ENCODE peak calls at places on chromosomes 5 and 9, in four cellular contexts. H is HuH-7.5, F is HFFc6, A is pancreas. S is an unnamed sample.
A peak's percentile ranks its signal among the peaks of the same experiment; 100 is the strongest.

GRCh38 chr5:125044491-125045282 is 298.2 kb upstream of the ZNF608 start:
- DNase-seq in H (no peak), F (peak; percentile 9), A (no peak), S (no peak)

GRCh38 chr5:148992265-148992664 is 70.6 kb downstream of the SH3TC2 start:
- DNase-seq in H (no peak), A (no peak), F (no peak), S (no peak)

GRCh38 chr9:97372580-97372979 is 39.3 kb upstream of the TDRD7 start:
- DNase-seq in A (no peak), F (no peak), H (no peak), S (no peak)

GRCh38 chr5:117624226-117624625 is 1049.6 kb upstream of the SEMA6A start:
- DNase-seq in F (no peak), A (no peak), H (no peak), S (no peak)

GRCh38 chr5:151151793-151152192 is 5.8 kb downstream of the ANXA6 start:
- DNase-seq in H (no peak), F (peak; percentile 32), A (no peak), S (no peak)

GRCh38 chr9:98658965-98659364 is 49.8 kb downstream of the GABBR2 start:
- DNase-seq in H (no peak), F (peak; percentile 67), A (no peak), S (no peak)

GRCh38 chr9:83688921-83689320 is 18.8 kb downstream of the UBQLN1 start:
- DNase-seq in H (no peak), F (no peak), A (no peak), S (no peak)

GRCh38 chr9:113594484-113595299 is 131.2 kb downstream of the RGS3 start:
- DNase-seq in A (peak; percentile 65), F (no peak), H (no peak), S (no peak)

GRCh38 chr5:53691014-53691413 is 130.6 kb downstream of the NDUFS4 start:
- DNase-seq in F (no peak), A (no peak), H (no peak), S (no peak)

GRCh38 chr9:98785333-98785933 is 10.9 kb downstream of the ANKS6 start:
- DNase-seq in A (no peak), H (no peak), F (no peak), S (no peak)

GRCh38 chr9:38421498-38422211 is 2.6 kb downstream of the IGFBPL1 start:
- DNase-seq in H (no peak), A (no peak), F (no peak), S (no peak)

GRCh38 chr9:109253637-109254284 is 67.1 kb downstream of the EPB41L4B start:
- DNase-seq in H (no peak), F (peak; percentile 61), A (peak; percentile 61), S (no peak)

GRCh38 chr9:91643474-91644102 is 220.0 kb upstream of the NFIL3 start:
- DNase-seq in A (no peak), H (no peak), F (no peak), S (no peak)

GRCh38 chr5:164377746-164378145 is 872.3 kb downstream of the MAT2B start:
- DNase-seq in F (no peak), H (no peak), A (no peak), S (no peak)

GRCh38 chr5:98065261-98065909 is 708.1 kb upstream of the RGMB start:
- DNase-seq in A (no peak), F (peak; percentile 2), H (no peak), S (no peak)

GRCh38 chr5:180090098-180090768 is 18.7 kb upstream of the RNF130 start:
- DNase-seq in F (no peak), H (peak; percentile 57), A (peak; percentile 73), S (peak; percentile 82)

GRCh38 chr5:36079200-36079761 is 12.6 kb upstream of the UGT3A2 start:
- DNase-seq in F (peak; percentile 45), H (peak; percentile 74), A (peak; percentile 29), S (peak; percentile 33)

GRCh38 chr9:128420651-128421473 is at the start of gene CERCAM:
- DNase-seq in A (peak; percentile 63), F (no peak), H (peak; percentile 73), S (peak; percentile 13)

GRCh38 chr9:136569526-136570148 is 23.8 kb upstream of the NOTCH1 start:
- DNase-seq in H (no peak), A (no peak), F (no peak), S (no peak)

GRCh38 chr9:33130501-33130900 is 36.6 kb downstream of the B4GALT1 start:
- DNase-seq in H (no peak), A (no peak), F (no peak), S (no peak)

GRCh38 chr5:77957931-77958476 is 181.9 kb upstream of the TBCA start:
- DNase-seq in H (no peak), A (no peak), F (no peak), S (no peak)

GRCh38 chr9:97293827-97294226 is 13.6 kb upstream of the CCDC180 start:
- DNase-seq in H (no peak), F (no peak), A (no peak), S (no peak)

GRCh38 chr5:109911731-109912130 is 222.0 kb downstream of the MAN2A1 start:
- DNase-seq in A (no peak), F (peak; percentile 47), H (no peak), S (no peak)

GRCh38 chr5:17255471-17256016 is 38.1 kb downstream of the BASP1 start:
- DNase-seq in H (no peak), A (no peak), F (no peak), S (no peak)

GRCh38 chr5:10699281-10699874 is 61.7 kb downstream of the DAP start:
- DNase-seq in H (no peak), F (no peak), A (no peak), S (no peak)

GRCh38 chr5:28249771-28250415 is 1211.5 kb upstream of the CDH9 start:
- DNase-seq in F (no peak), A (no peak), H (no peak), S (no peak)

GRCh38 chr9:108333406-108334031 is 522.3 kb downstream of the ACTL7B start:
- DNase-seq in H (no peak), F (no peak), A (no peak), S (no peak)

GRCh38 chr9:113298924-113299770 is 4.0 kb downstream of the RNF183 start:
- DNase-seq in F (no peak), A (no peak), H (no peak), S (no peak)

GRCh38 chr9:106835840-106836239 is 27.1 kb upstream of the ZNF462 start:
- DNase-seq in H (no peak), A (no peak), F (no peak), S (no peak)

GRCh38 chr9:131524578-131525315 is 6.3 kb downstream of the UCK1 start:
- DNase-seq in F (peak; percentile 60), H (no peak), A (no peak), S (no peak)

GRCh38 chr5:67153292-67153691 is 43.3 kb downstream of the CD180 start:
- DNase-seq in F (no peak), H (no peak), A (no peak), S (no peak)

GRCh38 chr9:131013771-131014676 is 5.0 kb downstream of the LAMC3 start:
- DNase-seq in A (no peak), F (no peak), H (no peak), S (no peak)